ENCODE peak calls at places on chromosomes 4 and X, in five cellular contexts. One of them, this sample, is unnamed.

GRCh38 chr4:164997324-164997723 is 19.9 kb upstream of the TRIM61 start:
- DNase-seq in fibroblast of the aortic adventitia: no peak
- DNase-seq in activated CD4-positive, alpha-beta T cell treated with anti-CD3 and anti-CD28 coated beads, Interleukin-2, amount 50 U/mL, for 1 hour: no peak
- DNase-seq in A549: peak
- DNase-seq in germinal center: no peak
- DNase-seq in this sample: no peak

GRCh38 chr4:78059938-78060337 is 2.8 kb downstream of the FRAS1 start:
- DNase-seq in germinal center: no peak
- DNase-seq in fibroblast of the aortic adventitia: no peak
- DNase-seq in activated CD4-positive, alpha-beta T cell treated with anti-CD3 and anti-CD28 coated beads, Interleukin-2, amount 50 U/mL, for 1 hour: no peak
- DNase-seq in A549: no peak
- DNase-seq in this sample: no peak

GRCh38 chr4:147421456-147421855 is 59.4 kb upstream of the EDNRA start:
- DNase-seq in germinal center: no peak
- DNase-seq in fibroblast of the aortic adventitia: no peak
- DNase-seq in A549: no peak
- DNase-seq in activated CD4-positive, alpha-beta T cell treated with anti-CD3 and anti-CD28 coated beads, Interleukin-2, amount 50 U/mL, for 1 hour: no peak
- DNase-seq in this sample: no peak

GRCh38 chr4:38674206-38675144 is 10.5 kb downstream of the KLF3 start:
- DNase-seq in germinal center: no peak
- DNase-seq in A549: peak
- DNase-seq in fibroblast of the aortic adventitia: peak
- DNase-seq in activated CD4-positive, alpha-beta T cell treated with anti-CD3 and anti-CD28 coated beads, Interleukin-2, amount 50 U/mL, for 1 hour: no peak
- DNase-seq in this sample: peak

GRCh38 chr4:113955411-113955810 is 24.0 kb downstream of the ARSJ start:
- DNase-seq in A549: no peak
- DNase-seq in activated CD4-positive, alpha-beta T cell treated with anti-CD3 and anti-CD28 coated beads, Interleukin-2, amount 50 U/mL, for 1 hour: no peak
- DNase-seq in germinal center: no peak
- DNase-seq in fibroblast of the aortic adventitia: no peak
- DNase-seq in this sample: no peak

GRCh38 chrX:46782034-46782433 is 23.1 kb upstream of the SLC9A7 start:
- DNase-seq in activated CD4-positive, alpha-beta T cell treated with anti-CD3 and anti-CD28 coated beads, Interleukin-2, amount 50 U/mL, for 1 hour: no peak
- DNase-seq in A549: no peak
- DNase-seq in germinal center: no peak
- DNase-seq in fibroblast of the aortic adventitia: no peak
- DNase-seq in this sample: no peak

GRCh38 chr4:41652971-41653370 is 95.6 kb downstream of the PHOX2B start:
- DNase-seq in activated CD4-positive, alpha-beta T cell treated with anti-CD3 and anti-CD28 coated beads, Interleukin-2, amount 50 U/mL, for 1 hour: no peak
- DNase-seq in A549: no peak
- DNase-seq in fibroblast of the aortic adventitia: no peak
- DNase-seq in germinal center: no peak
- DNase-seq in this sample: no peak

GRCh38 chrX:19440713-19441112 is 74.6 kb downstream of the MAP3K15 start:
- DNase-seq in A549: no peak
- DNase-seq in activated CD4-positive, alpha-beta T cell treated with anti-CD3 and anti-CD28 coated beads, Interleukin-2, amount 50 U/mL, for 1 hour: no peak
- DNase-seq in fibroblast of the aortic adventitia: peak
- DNase-seq in germinal center: no peak
- DNase-seq in this sample: peak

GRCh38 chr4:110009526-110009925 is 96.8 kb downstream of the EGF start:
- DNase-seq in fibroblast of the aortic adventitia: no peak
- DNase-seq in activated CD4-positive, alpha-beta T cell treated with anti-CD3 and anti-CD28 coated beads, Interleukin-2, amount 50 U/mL, for 1 hour: no peak
- DNase-seq in germinal center: no peak
- DNase-seq in A549: no peak
- DNase-seq in this sample: no peak

GRCh38 chrX:13569479-13570244 is at the start of gene EGFL6:
- DNase-seq in germinal center: no peak
- DNase-seq in fibroblast of the aortic adventitia: no peak
- DNase-seq in A549: no peak
- DNase-seq in activated CD4-positive, alpha-beta T cell treated with anti-CD3 and anti-CD28 coated beads, Interleukin-2, amount 50 U/mL, for 1 hour: no peak
- DNase-seq in this sample: no peak

GRCh38 chrX:53422915-53423268 is 219 bp downstream of the RIBC1 start:
- DNase-seq in fibroblast of the aortic adventitia: no peak
- DNase-seq in A549: no peak
- DNase-seq in activated CD4-positive, alpha-beta T cell treated with anti-CD3 and anti-CD28 coated beads, Interleukin-2, amount 50 U/mL, for 1 hour: no peak
- DNase-seq in germinal center: no peak
- DNase-seq in this sample: peak

GRCh38 chr4:150207871-150208270 is 129.6 kb downstream of the DCLK2 start:
- DNase-seq in germinal center: no peak
- DNase-seq in activated CD4-positive, alpha-beta T cell treated with anti-CD3 and anti-CD28 coated beads, Interleukin-2, amount 50 U/mL, for 1 hour: no peak
- DNase-seq in A549: no peak
- DNase-seq in fibroblast of the aortic adventitia: no peak
- DNase-seq in this sample: no peak

GRCh38 chr4:36399762-36400353 is 118.4 kb downstream of the DTHD1 start:
- DNase-seq in fibroblast of the aortic adventitia: no peak
- DNase-seq in germinal center: no peak
- DNase-seq in A549: peak
- DNase-seq in activated CD4-positive, alpha-beta T cell treated with anti-CD3 and anti-CD28 coated beads, Interleukin-2, amount 50 U/mL, for 1 hour: peak
- DNase-seq in this sample: no peak

GRCh38 chr4:147596976-147597375 is 20.2 kb upstream of the TMEM184C start:
- DNase-seq in activated CD4-positive, alpha-beta T cell treated with anti-CD3 and anti-CD28 coated beads, Interleukin-2, amount 50 U/mL, for 1 hour: no peak
- DNase-seq in germinal center: no peak
- DNase-seq in fibroblast of the aortic adventitia: peak
- DNase-seq in A549: peak
- DNase-seq in this sample: peak

GRCh38 chr4:102707150-102707549 is 53.6 kb downstream of the MANBA start:
- DNase-seq in fibroblast of the aortic adventitia: no peak
- DNase-seq in activated CD4-positive, alpha-beta T cell treated with anti-CD3 and anti-CD28 coated beads, Interleukin-2, amount 50 U/mL, for 1 hour: no peak
- DNase-seq in A549: no peak
- DNase-seq in germinal center: no peak
- DNase-seq in this sample: no peak

GRCh38 chrX:46791927-46792825 is 33.3 kb upstream of the SLC9A7 start:
- DNase-seq in germinal center: no peak
- DNase-seq in A549: peak
- DNase-seq in activated CD4-positive, alpha-beta T cell treated with anti-CD3 and anti-CD28 coated beads, Interleukin-2, amount 50 U/mL, for 1 hour: no peak
- DNase-seq in fibroblast of the aortic adventitia: peak
- DNase-seq in this sample: peak

GRCh38 chr4:156677656-156678055 is 293.9 kb downstream of the PDGFC start:
- DNase-seq in fibroblast of the aortic adventitia: no peak
- DNase-seq in activated CD4-positive, alpha-beta T cell treated with anti-CD3 and anti-CD28 coated beads, Interleukin-2, amount 50 U/mL, for 1 hour: no peak
- DNase-seq in A549: no peak
- DNase-seq in germinal center: no peak
- DNase-seq in this sample: no peak

GRCh38 chr4:10120943-10121567 is 4.5 kb upstream of the WDR1 start:
- DNase-seq in activated CD4-positive, alpha-beta T cell treated with anti-CD3 and anti-CD28 coated beads, Interleukin-2, amount 50 U/mL, for 1 hour: no peak
- DNase-seq in A549: no peak
- DNase-seq in fibroblast of the aortic adventitia: no peak
- DNase-seq in germinal center: no peak
- DNase-seq in this sample: no peak

GRCh38 chr4:83075271-83075670 is 39.3 kb downstream of the PLAC8 start:
- DNase-seq in activated CD4-positive, alpha-beta T cell treated with anti-CD3 and anti-CD28 coated beads, Interleukin-2, amount 50 U/mL, for 1 hour: no peak
- DNase-seq in fibroblast of the aortic adventitia: peak
- DNase-seq in germinal center: no peak
- DNase-seq in A549: no peak
- DNase-seq in this sample: peak

GRCh38 chr4:183241322-183241640 is 78.8 kb downstream of the CLDN22 start:
- DNase-seq in germinal center: no peak
- DNase-seq in activated CD4-positive, alpha-beta T cell treated with anti-CD3 and anti-CD28 coated beads, Interleukin-2, amount 50 U/mL, for 1 hour: no peak
- DNase-seq in A549: peak
- DNase-seq in fibroblast of the aortic adventitia: peak
- DNase-seq in this sample: peak

GRCh38 chr4:108292229-108292628 is 123.5 kb upstream of the LEF1 start:
- DNase-seq in activated CD4-positive, alpha-beta T cell treated with anti-CD3 and anti-CD28 coated beads, Interleukin-2, amount 50 U/mL, for 1 hour: no peak
- DNase-seq in fibroblast of the aortic adventitia: no peak
- DNase-seq in germinal center: no peak
- DNase-seq in A549: no peak
- DNase-seq in this sample: no peak

GRCh38 chr4:55075823-55076418 is 49.5 kb downstream of the KDR start:
- DNase-seq in activated CD4-positive, alpha-beta T cell treated with anti-CD3 and anti-CD28 coated beads, Interleukin-2, amount 50 U/mL, for 1 hour: no peak
- DNase-seq in germinal center: no peak
- DNase-seq in fibroblast of the aortic adventitia: peak
- DNase-seq in A549: no peak
- DNase-seq in this sample: no peak

GRCh38 chr4:103075435-103075893 is 1.1 kb downstream of the SLC9B2 start:
- DNase-seq in activated CD4-positive, alpha-beta T cell treated with anti-CD3 and anti-CD28 coated beads, Interleukin-2, amount 50 U/mL, for 1 hour: no peak
- DNase-seq in A549: peak
- DNase-seq in germinal center: no peak
- DNase-seq in fibroblast of the aortic adventitia: peak
- DNase-seq in this sample: peak

GRCh38 chr4:1711055-1711905 is 839 bp downstream of the SLBP start:
- DNase-seq in fibroblast of the aortic adventitia: peak
- DNase-seq in activated CD4-positive, alpha-beta T cell treated with anti-CD3 and anti-CD28 coated beads, Interleukin-2, amount 50 U/mL, for 1 hour: peak
- DNase-seq in A549: peak
- DNase-seq in germinal center: no peak
- DNase-seq in this sample: peak

GRCh38 chr4:70925899-70926635 is 23.9 kb downstream of the MOB1B start:
- DNase-seq in A549: no peak
- DNase-seq in activated CD4-positive, alpha-beta T cell treated with anti-CD3 and anti-CD28 coated beads, Interleukin-2, amount 50 U/mL, for 1 hour: no peak
- DNase-seq in fibroblast of the aortic adventitia: no peak
- DNase-seq in germinal center: peak
- DNase-seq in this sample: no peak

GRCh38 chrX:48892896-48893295 is 4.7 kb downstream of the TIMM17B start:
- DNase-seq in activated CD4-positive, alpha-beta T cell treated with anti-CD3 and anti-CD28 coated beads, Interleukin-2, amount 50 U/mL, for 1 hour: no peak
- DNase-seq in A549: no peak
- DNase-seq in germinal center: no peak
- DNase-seq in fibroblast of the aortic adventitia: no peak
- DNase-seq in this sample: no peak

This sample was measured in AG10803.